ENCODE peak calls at places on chromosome 14, in five cellular contexts. M is HCT116, F is H1, H is K562, Y is GM12878. S is an unnamed sample.
A peak's percentile ranks its signal among the peaks of the same experiment; 100 is the strongest.

GRCh38 chr14:93033983-93034670 is 81.6 kb downstream of the ITPK1 start:
- DNase-seq in H (peak; percentile 25), M (no peak), Y (no peak), F (no peak), S (no peak)

GRCh38 chr14:103540816-103541493 is 12.0 kb downstream of the TRMT61A start:
- DNase-seq in Y (no peak), F (no peak), M (no peak), H (no peak), S (no peak)

GRCh38 chr14:27411021-27411420 is 813.2 kb upstream of the NOVA1 start:
- DNase-seq in M (no peak), F (no peak), Y (no peak), H (no peak), S (no peak)

GRCh38 chr14:96897184-96897583 is 100.0 kb downstream of the VRK1 start:
- DNase-seq in Y (no peak), H (peak; percentile 17), M (no peak), F (no peak), S (no peak)

GRCh38 chr14:63562414-63562813 is 19.2 kb upstream of the PPP2R5E start:
- DNase-seq in H (no peak), M (no peak), F (no peak), Y (no peak), S (no peak)

GRCh38 chr14:99119554-99119953 is 152.4 kb downstream of the BCL11B start:
- DNase-seq in F (peak; percentile 20), M (no peak), Y (no peak), H (no peak), S (no peak)

GRCh38 chr14:85587152-85587697 is 57.3 kb downstream of the FLRT2 start:
- DNase-seq in H (no peak), F (no peak), Y (no peak), M (no peak), S (no peak)

GRCh38 chr14:63499701-63500250 is 43.4 kb downstream of the PPP2R5E start:
- DNase-seq in F (no peak), Y (no peak), M (no peak), H (no peak), S (no peak)

GRCh38 chr14:51950007-51950406 is 39.3 kb upstream of the RTRAF start:
- DNase-seq in Y (no peak), M (no peak), H (no peak), F (no peak), S (no peak)

GRCh38 chr14:102893452-102893851 is 29.0 kb upstream of the AMN start:
- DNase-seq in H (no peak), Y (peak; percentile 17), F (no peak), M (no peak), S (no peak)

GRCh38 chr14:58966991-58967390 is 221.5 kb upstream of the DAAM1 start:
- DNase-seq in F (no peak), M (no peak), Y (no peak), H (no peak), S (no peak)

GRCh38 chr14:104897286-104898194 is 27.1 kb upstream of the PLD4 start:
- DNase-seq in M (no peak), Y (no peak), F (no peak), H (no peak), S (no peak)

GRCh38 chr14:58533417-58533816 is 104.3 kb upstream of the DACT1 start:
- DNase-seq in H (no peak), Y (no peak), M (no peak), F (no peak), S (no peak)

GRCh38 chr14:42140831-42141279 is 534.2 kb downstream of the LRFN5 start:
- DNase-seq in F (no peak), H (no peak), Y (no peak), M (no peak), S (no peak)

GRCh38 chr14:39376671-39377403 is 55.4 kb downstream of the FBXO33 start:
- DNase-seq in H (no peak), F (no peak), M (peak; percentile 8), Y (no peak), S (peak; percentile 48)

GRCh38 chr14:63642229-63642611 is 549 bp upstream of the WDR89 start:
- DNase-seq in M (peak; percentile 92), Y (peak; percentile 93), F (no peak), H (peak; percentile 90), S (peak; percentile 94)

GRCh38 chr14:65290830-65291229 is 121.7 kb upstream of the FUT8 start:
- DNase-seq in F (no peak), Y (no peak), H (no peak), M (peak; percentile 93), S (peak; percentile 68)

GRCh38 chr14:98208943-98209342 is 1063.1 kb downstream of the BCL11B start:
- DNase-seq in Y (no peak), F (no peak), M (no peak), H (no peak), S (no peak)

GRCh38 chr14:84323963-84324362 is 1206.0 kb upstream of the FLRT2 start:
- DNase-seq in H (no peak), Y (no peak), F (no peak), M (no peak), S (no peak)

GRCh38 chr14:21072102-21072501 is 2.0 kb downstream of the ARHGEF40 start:
- DNase-seq in F (no peak), H (peak; percentile 24), M (no peak), Y (no peak), S (no peak)

GRCh38 chr14:89616425-89617141 is 199.6 kb upstream of the FOXN3 start:
- DNase-seq in M (no peak), Y (no peak), F (no peak), H (no peak), S (peak; percentile 29)

GRCh38 chr14:90368946-90369721 is 27.7 kb upstream of the CALM1 start:
- DNase-seq in H (no peak), F (no peak), Y (no peak), M (peak; percentile 36), S (peak; percentile 73)

GRCh38 chr14:90627478-90627877 is 188.8 kb downstream of the TTC7B start:
- DNase-seq in M (no peak), Y (no peak), F (no peak), H (peak; percentile 50), S (no peak)

GRCh38 chr14:61197416-61197815 is 83.7 kb downstream of the TMEM30B start:
- DNase-seq in F (no peak), M (no peak), Y (no peak), H (no peak), S (no peak)

GRCh38 chr14:89899917-89900680 is 54.4 kb downstream of the EFCAB11 start:
- DNase-seq in F (no peak), Y (no peak), H (peak; percentile 4), M (peak; percentile 13), S (peak; percentile 13)

GRCh38 chr14:51337520-51337919 is 97.5 kb downstream of the TMX1 start:
- DNase-seq in F (no peak), H (no peak), M (no peak), Y (no peak), S (no peak)

DNA sequence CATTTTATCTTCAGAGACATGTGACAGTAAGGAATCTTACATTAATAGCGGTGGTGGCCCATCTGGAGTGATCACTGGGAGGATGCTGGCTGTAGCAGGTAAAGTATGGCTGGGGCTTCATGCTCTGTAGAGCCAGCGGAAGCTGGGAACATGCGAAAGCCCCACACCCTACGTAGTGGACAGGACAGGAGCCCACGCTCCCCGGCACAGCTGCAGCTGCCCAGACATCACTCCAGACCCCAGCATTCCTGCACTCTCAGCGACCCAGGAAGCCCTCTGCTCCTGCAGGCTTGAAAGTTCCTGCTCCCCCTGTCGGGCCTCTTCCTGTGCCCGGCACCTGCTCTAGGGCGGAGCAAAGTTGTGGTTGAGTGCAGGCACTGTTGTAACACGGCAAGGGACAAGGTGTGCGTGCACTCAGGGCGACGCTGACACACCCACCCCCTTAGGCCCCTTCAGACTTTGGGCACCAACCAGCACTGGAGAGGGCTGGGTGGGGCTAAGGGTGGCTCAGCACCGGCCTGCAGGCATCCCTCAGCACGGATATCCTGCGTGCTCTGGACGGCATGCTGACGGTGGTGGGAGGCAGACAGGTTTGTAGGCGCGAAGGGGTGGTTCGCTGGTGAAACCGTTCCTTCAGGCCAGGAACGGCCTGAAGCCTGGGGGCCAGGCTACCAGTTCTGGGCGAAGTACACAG is 568.3 kb downstream of the FSCB start:
- DNase-seq in Y (no peak), M (no peak), H (no peak), F (no peak), S (no peak)
- TF ChIP-seq ZNF274 in Y (no peak), M (no peak), H (no peak), F (no peak), S (no peak)

GRCh38 chr14:53109028-53109687 is 44.0 kb downstream of the DDHD1 start:
- DNase-seq in M (no peak), F (no peak), H (peak; percentile 8), Y (peak; percentile 82), S (no peak)
- TF ChIP-seq CEBPB in M (no peak), F (no peak), H (no peak), Y (peak; percentile 55), S (no peak)

GRCh38 chr14:74979029-74979428 is 23.6 kb upstream of the PGF start:
- DNase-seq in F (no peak), Y (no peak), H (no peak), M (no peak), S (no peak)
- H3K4me1 ChIP-seq in F (peaks cover 20% of the 10 kb centered on the region), Y (peaks cover 5% of the 10 kb centered on the region), H (peaks cover 25% of the 10 kb centered on the region), M (no peaks in the 10 kb centered on the region), S (peaks cover 35% of the 10 kb centered on the region)

GRCh38 chr14:101507306-101508150 is 53.8 kb upstream of the DIO3 start:
- DNase-seq in H (no peak), Y (no peak), M (no peak), F (no peak), S (no peak)

GRCh38 chr14:101511199-101511598 is 50.1 kb upstream of the DIO3 start:
- DNase-seq in F (no peak), H (no peak), Y (no peak), M (no peak), S (no peak)

GRCh38 chr14:101509730-101510371 is 51.4 kb upstream of the DIO3 start:
- DNase-seq in Y (no peak), H (no peak), F (no peak), M (no peak), S (no peak)

GRCh38 chr14:101508196-101508947 is 52.9 kb upstream of the DIO3 start:
- DNase-seq in Y (no peak), M (no peak), H (no peak), F (no peak), S (no peak)

DNA sequence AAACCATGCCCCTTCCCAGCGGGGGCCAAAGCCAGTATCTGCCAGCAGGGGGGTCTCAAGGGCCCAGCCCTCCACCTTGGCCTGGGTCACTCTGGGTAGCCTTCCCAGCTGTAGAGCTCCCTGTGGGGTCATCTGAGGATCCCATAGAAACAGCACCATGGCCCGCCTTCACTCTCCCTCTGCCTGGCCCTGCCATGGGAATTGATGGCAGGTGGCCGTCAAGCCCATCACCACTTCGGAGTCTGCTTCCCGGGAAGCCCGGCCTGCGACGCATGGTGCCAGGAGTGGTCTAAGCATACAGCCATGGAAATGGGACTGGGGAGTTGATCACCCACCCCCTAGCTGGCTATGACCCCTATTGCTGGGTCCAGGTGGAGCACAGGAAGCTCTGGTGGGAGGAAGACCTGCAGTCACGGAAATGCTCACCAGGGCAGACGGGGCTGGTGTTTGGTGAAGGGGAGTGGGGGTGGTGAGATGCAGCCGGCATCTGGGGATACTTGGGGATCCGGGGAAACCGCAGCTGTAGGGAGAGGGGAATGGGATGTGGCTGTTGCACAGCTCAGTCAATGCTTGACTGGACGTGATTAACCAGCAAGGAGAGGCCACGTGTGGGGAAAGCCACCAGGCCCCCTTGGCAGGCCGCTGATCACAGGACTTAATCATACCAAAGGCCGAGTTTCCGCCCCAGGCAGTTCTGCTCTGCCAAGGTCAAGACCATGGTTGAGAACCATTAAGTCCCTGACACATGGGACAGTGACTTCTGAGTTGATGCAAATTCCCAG is 52.2 kb upstream of the DIO3 start:
- DNase-seq in Y (no peak), H (no peak), F (no peak), M (no peak), S (no peak)
- TF ChIP-seq ZNF274 in Y (no peak), H (no peak), F (no peak), M (no peak), S (no peak)